ENCODE peak calls at places on chromosomes 6 and 20, in seven cellular contexts. One of them, this sample, is unnamed.

GRCh38 chr6:166173292-166173951 is 5.8 kb upstream of the TBXT start:
- DNase-seq in trophoblast cell: no peak
- DNase-seq in mesendoderm: peak
- DNase-seq in H9: peak
- DNase-seq in IMR-90: no peak
- DNase-seq in neuronal stem cell: no peak
- DNase-seq in H1: no peak
- DNase-seq in this sample: no peak

GRCh38 chr6:33206027-33206863 is 1.8 kb downstream of the HSD17B8 start:
- DNase-seq in IMR-90: no peak
- DNase-seq in mesendoderm: no peak
- DNase-seq in H1: no peak
- DNase-seq in H9: no peak
- DNase-seq in neuronal stem cell: no peak
- DNase-seq in trophoblast cell: no peak
- DNase-seq in this sample: peak

GRCh38 chr6:107712523-107713213 is 111.4 kb downstream of the SCML4 start:
- DNase-seq in mesendoderm: no peak
- DNase-seq in H9: no peak
- DNase-seq in H1: no peak
- DNase-seq in IMR-90: peak
- DNase-seq in neuronal stem cell: no peak
- DNase-seq in trophoblast cell: no peak
- DNase-seq in this sample: peak

GRCh38 chr6:44642870-44643522 is 255.5 kb downstream of the CDC5L start:
- DNase-seq in H1: no peak
- DNase-seq in mesendoderm: no peak
- DNase-seq in trophoblast cell: peak
- DNase-seq in H9: no peak
- DNase-seq in neuronal stem cell: no peak
- DNase-seq in IMR-90: peak
- DNase-seq in this sample: no peak

GRCh38 chr6:109143191-109143590 is 47.9 kb downstream of the CEP57L1 start:
- DNase-seq in IMR-90: peak
- DNase-seq in mesendoderm: no peak
- DNase-seq in H9: no peak
- DNase-seq in trophoblast cell: no peak
- DNase-seq in neuronal stem cell: no peak
- DNase-seq in H1: no peak
- DNase-seq in this sample: peak

GRCh38 chr6:44253307-44254101 is 3.8 kb downstream of the SLC35B2 start:
- DNase-seq in mesendoderm: peak
- DNase-seq in trophoblast cell: peak
- DNase-seq in IMR-90: no peak
- DNase-seq in H9: peak
- DNase-seq in H1: no peak
- DNase-seq in neuronal stem cell: no peak
- DNase-seq in this sample: peak

GRCh38 chr6:85033547-85033946 is 269.1 kb upstream of the TBX18 start:
- DNase-seq in trophoblast cell: no peak
- DNase-seq in mesendoderm: no peak
- DNase-seq in neuronal stem cell: no peak
- DNase-seq in H1: no peak
- DNase-seq in IMR-90: no peak
- DNase-seq in H9: no peak
- DNase-seq in this sample: no peak

GRCh38 chr6:52013035-52013434 is 74.4 kb downstream of the PKHD1 start:
- DNase-seq in mesendoderm: no peak
- DNase-seq in H9: no peak
- DNase-seq in neuronal stem cell: no peak
- DNase-seq in IMR-90: no peak
- DNase-seq in trophoblast cell: no peak
- DNase-seq in H1: no peak
- DNase-seq in this sample: no peak

GRCh38 chr6:39867592-39867991 is 66.7 kb downstream of the MOCS1 start:
- DNase-seq in trophoblast cell: no peak
- DNase-seq in mesendoderm: peak
- DNase-seq in neuronal stem cell: no peak
- DNase-seq in IMR-90: no peak
- DNase-seq in H1: peak
- DNase-seq in H9: peak
- DNase-seq in this sample: no peak

GRCh38 chr6:56458324-56458884 is 184.3 kb downstream of the DST start:
- DNase-seq in mesendoderm: no peak
- DNase-seq in H1: no peak
- DNase-seq in H9: no peak
- DNase-seq in IMR-90: no peak
- DNase-seq in neuronal stem cell: no peak
- DNase-seq in trophoblast cell: no peak
- DNase-seq in this sample: no peak

GRCh38 chr6:36912583-36912982 is 26.8 kb downstream of the C6orf89 start:
- DNase-seq in H1: no peak
- DNase-seq in H9: no peak
- DNase-seq in IMR-90: peak
- DNase-seq in neuronal stem cell: no peak
- DNase-seq in mesendoderm: no peak
- DNase-seq in trophoblast cell: peak
- DNase-seq in this sample: peak

GRCh38 chr6:139473239-139473701 is 98.8 kb upstream of the CITED2 start:
- DNase-seq in IMR-90: no peak
- DNase-seq in neuronal stem cell: no peak
- DNase-seq in trophoblast cell: peak
- DNase-seq in H1: no peak
- DNase-seq in mesendoderm: peak
- DNase-seq in H9: peak
- DNase-seq in this sample: peak

GRCh38 chr20:19975901-19976300 is 41.3 kb upstream of the NAA20 start:
- DNase-seq in trophoblast cell: no peak
- DNase-seq in H9: no peak
- DNase-seq in IMR-90: no peak
- DNase-seq in H1: no peak
- DNase-seq in mesendoderm: no peak
- DNase-seq in neuronal stem cell: no peak
- DNase-seq in this sample: no peak

GRCh38 chr20:4844766-4845465 is 123.2 kb downstream of the PRND start:
- DNase-seq in mesendoderm: no peak
- DNase-seq in neuronal stem cell: no peak
- DNase-seq in trophoblast cell: no peak
- DNase-seq in IMR-90: no peak
- DNase-seq in H9: no peak
- DNase-seq in H1: no peak
- DNase-seq in this sample: no peak

GRCh38 chr6:46626228-46626909 is 26.2 kb downstream of the CYP39A1 start:
- DNase-seq in trophoblast cell: no peak
- DNase-seq in neuronal stem cell: peak
- DNase-seq in H9: no peak
- DNase-seq in mesendoderm: peak
- DNase-seq in IMR-90: peak
- DNase-seq in H1: no peak
- DNase-seq in this sample: peak

GRCh38 chr20:46708172-46708860 is 1.1 kb upstream of the SLC2A10 start:
- DNase-seq in H9: peak
- DNase-seq in H1: no peak
- DNase-seq in mesendoderm: peak
- DNase-seq in IMR-90: no peak
- DNase-seq in trophoblast cell: peak
- DNase-seq in neuronal stem cell: no peak
- DNase-seq in this sample: no peak

GRCh38 chr6:40425192-40425919 is 161.8 kb downstream of the LRFN2 start:
- DNase-seq in mesendoderm: no peak
- DNase-seq in trophoblast cell: no peak
- DNase-seq in H9: no peak
- DNase-seq in IMR-90: no peak
- DNase-seq in H1: no peak
- DNase-seq in neuronal stem cell: no peak
- DNase-seq in this sample: no peak

GRCh38 chr6:89999995-90000825 is 105.9 kb downstream of the GJA10 start:
- DNase-seq in neuronal stem cell: no peak
- DNase-seq in mesendoderm: no peak
- DNase-seq in trophoblast cell: no peak
- DNase-seq in H1: no peak
- DNase-seq in H9: no peak
- DNase-seq in IMR-90: no peak
- DNase-seq in this sample: no peak

GRCh38 chr6:160386869-160387518 is 38.8 kb downstream of the SLC22A3 start:
- DNase-seq in IMR-90: no peak
- DNase-seq in mesendoderm: peak
- DNase-seq in H9: no peak
- DNase-seq in H1: no peak
- DNase-seq in trophoblast cell: no peak
- DNase-seq in neuronal stem cell: no peak
- DNase-seq in this sample: no peak

GRCh38 chr6:144718431-144718830 is 433.3 kb downstream of the UTRN start:
- DNase-seq in neuronal stem cell: no peak
- DNase-seq in trophoblast cell: peak
- DNase-seq in IMR-90: peak
- DNase-seq in mesendoderm: no peak
- DNase-seq in H1: no peak
- DNase-seq in H9: no peak
- DNase-seq in this sample: no peak
- H3K4ac ChIP-seq in neuronal stem cell: no peak
- H3K4ac ChIP-seq in trophoblast cell: no peak
- H3K4ac ChIP-seq in IMR-90: no peak
- H3K4ac ChIP-seq in mesendoderm: no peak
- H3K4ac ChIP-seq in H1: no peak
- H3K4ac ChIP-seq in H9: no peak
- H3K4ac ChIP-seq in this sample: no peak

GRCh38 chr20:63886921-63887320 is 8.0 kb upstream of the DNAJC5 start:
- DNase-seq in IMR-90: no peak
- DNase-seq in neuronal stem cell: no peak
- DNase-seq in mesendoderm: no peak
- DNase-seq in H1: no peak
- DNase-seq in H9: no peak
- DNase-seq in trophoblast cell: no peak
- DNase-seq in this sample: no peak

GRCh38 chr20:63884506-63885263 is 10.2 kb upstream of the DNAJC5 start:
- DNase-seq in trophoblast cell: no peak
- DNase-seq in neuronal stem cell: no peak
- DNase-seq in H9: no peak
- DNase-seq in H1: no peak
- DNase-seq in mesendoderm: no peak
- DNase-seq in IMR-90: no peak
- DNase-seq in this sample: no peak

GRCh38 chr20:63882257-63883208 is 12.4 kb upstream of the DNAJC5 start:
- DNase-seq in mesendoderm: no peak
- DNase-seq in neuronal stem cell: no peak
- DNase-seq in H9: no peak
- DNase-seq in IMR-90: no peak
- DNase-seq in H1: no peak
- DNase-seq in trophoblast cell: no peak
- DNase-seq in this sample: no peak

GRCh38 chr20:63886054-63886419 is 8.9 kb upstream of the DNAJC5 start:
- DNase-seq in H1: no peak
- DNase-seq in H9: no peak
- DNase-seq in mesendoderm: no peak
- DNase-seq in IMR-90: no peak
- DNase-seq in trophoblast cell: no peak
- DNase-seq in neuronal stem cell: no peak
- DNase-seq in this sample: no peak

GRCh38 chr20:63885264-63886053 is 9.5 kb upstream of the DNAJC5 start:
- DNase-seq in H1: no peak
- DNase-seq in H9: no peak
- DNase-seq in trophoblast cell: peak
- DNase-seq in mesendoderm: no peak
- DNase-seq in IMR-90: no peak
- DNase-seq in neuronal stem cell: no peak
- DNase-seq in this sample: no peak
- H3K27ac ChIP-seq in H1: no peak
- H3K27ac ChIP-seq in H9: no peak
- H3K27ac ChIP-seq in trophoblast cell: no peak
- H3K27ac ChIP-seq in mesendoderm: no peak
- H3K27ac ChIP-seq in IMR-90: no peak
- H3K27ac ChIP-seq in neuronal stem cell: no peak
- H3K27ac ChIP-seq in this sample: no peak

GRCh38 chr6:69155467-69155866 is 520.4 kb downstream of the ADGRB3 start:
- DNase-seq in trophoblast cell: no peak
- DNase-seq in neuronal stem cell: no peak
- DNase-seq in IMR-90: no peak
- DNase-seq in H1: no peak
- DNase-seq in H9: no peak
- DNase-seq in mesendoderm: no peak
- DNase-seq in this sample: no peak
- H3K4ac ChIP-seq in trophoblast cell: no peak
- H3K4ac ChIP-seq in neuronal stem cell: no peak
- H3K4ac ChIP-seq in IMR-90: no peak
- H3K4ac ChIP-seq in H1: no peak
- H3K4ac ChIP-seq in H9: no peak
- H3K4ac ChIP-seq in mesendoderm: no peak
- H3K4ac ChIP-seq in this sample: no peak

DNA sequence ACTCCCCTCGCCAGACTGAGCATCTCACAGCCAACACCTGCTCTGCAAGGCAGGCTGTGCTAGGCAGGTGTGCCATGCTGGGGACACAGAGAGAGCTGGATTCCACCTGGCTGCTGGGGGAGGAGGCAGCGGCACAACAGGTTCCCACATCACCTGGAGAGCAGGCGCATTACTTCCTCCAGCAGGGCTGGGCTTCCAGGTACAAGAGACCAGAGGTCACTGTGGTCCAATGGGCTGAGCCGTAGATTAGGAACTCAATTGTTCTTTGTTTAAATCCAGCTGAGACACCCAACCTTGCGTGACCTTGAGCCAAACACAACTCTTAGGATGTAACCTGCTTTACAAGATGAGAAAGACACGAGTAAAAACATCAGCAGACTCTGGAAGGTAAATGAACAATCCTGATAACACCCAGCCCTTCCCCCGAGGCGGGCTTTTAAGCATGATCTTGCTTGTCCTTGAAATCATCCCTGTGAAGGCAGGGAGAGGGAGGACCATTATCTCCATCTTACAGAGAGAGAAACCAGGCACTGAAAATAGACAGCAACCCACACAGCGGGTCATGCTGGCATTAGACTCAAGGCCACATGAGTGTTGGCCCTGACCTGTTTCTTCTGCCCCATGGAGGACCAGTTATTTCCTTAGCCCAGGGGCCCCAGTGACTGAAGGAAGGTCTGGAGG is 216.5 kb upstream of the RREB1 start:
- DNase-seq in H1: no peak
- DNase-seq in H9: peak
- DNase-seq in trophoblast cell: no peak
- DNase-seq in IMR-90: no peak
- DNase-seq in mesendoderm: no peak
- DNase-seq in neuronal stem cell: no peak
- DNase-seq in this sample: no peak
- H3K27ac ChIP-seq in H1: no peak
- H3K27ac ChIP-seq in H9: no peak
- H3K27ac ChIP-seq in trophoblast cell: peak
- H3K27ac ChIP-seq in IMR-90: no peak
- H3K27ac ChIP-seq in mesendoderm: no peak
- H3K27ac ChIP-seq in neuronal stem cell: no peak
- H3K27ac ChIP-seq in this sample: no peak

This sample was measured in mesenchymal stem cell.